ENCODE peak calls at places on chromosomes 7 and 10, in nine cellular contexts. D, B, A, G, Z, U, V, P and N are unnamed samples. For H3K4me1, the result is how much of the 10 kb centered on the place peaks cover.

GRCh38 chr10:14372616-14373015 is 41.9 kb upstream of the FRMD4A start:
- DNase-seq in D (no peak), B (no peak), A (no peak), G (no peak), Z (no peak), U (no peak), V (no peak), P (no peak), N (no peak)

GRCh38 chr7:27314111-27314510 is 71.5 kb downstream of the EVX1 start:
- DNase-seq in D (no peak), B (no peak), A (no peak), G (no peak), Z (no peak), U (no peak), V (no peak), P (no peak), N (no peak)

GRCh38 chr10:52742723-52743122 is 29.9 kb downstream of the MBL2 start:
- DNase-seq in D (no peak), B (no peak), A (no peak), G (no peak), Z (no peak), U (no peak), V (no peak), P (no peak), N (no peak)

GRCh38 chr10:116306847-116307246 is 17.4 kb upstream of the CCDC172 start:
- DNase-seq in D (no peak), B (no peak), A (no peak), G (no peak), Z (no peak), U (no peak), V (no peak), P (no peak), N (no peak)

GRCh38 chr10:110514848-110515247 is 17.1 kb downstream of the DUSP5 start:
- DNase-seq in D (no peak), B (peak), A (no peak), G (no peak), Z (no peak), U (no peak), V (no peak), P (no peak), N (no peak)

GRCh38 chr7:7426686-7427085 is 109.0 kb downstream of the COL28A1 start:
- DNase-seq in D (no peak), B (no peak), A (no peak), G (no peak), Z (no peak), U (no peak), V (no peak), P (no peak), N (no peak)

GRCh38 chr7:100600222-100601038 is 1.7 kb upstream of the PCOLCE start:
- DNase-seq in D (no peak), B (no peak), A (no peak), G (no peak), Z (no peak), U (no peak), V (no peak), P (no peak), N (no peak)

GRCh38 chr7:100585511-100586265 is at the start of gene LRCH4:
- DNase-seq in D (no peak), B (peak), A (no peak), G (peak), Z (no peak), U (no peak), V (no peak), P (no peak), N (no peak)

GRCh38 chr10:103842605-103843004 is 12.8 kb downstream of the SH3PXD2A start:
- DNase-seq in D (no peak), B (no peak), A (no peak), G (no peak), Z (no peak), U (no peak), V (no peak), P (no peak), N (no peak)

GRCh38 chr7:7795203-7795602 is 76.8 kb upstream of the RPA3 start:
- DNase-seq in D (no peak), B (no peak), A (no peak), G (no peak), Z (peak), U (no peak), V (no peak), P (no peak), N (no peak)

GRCh38 chr7:80379034-80379433 is 132.8 kb downstream of the GNAT3 start:
- DNase-seq in D (no peak), B (peak), A (no peak), G (no peak), Z (peak), U (no peak), V (no peak), P (no peak), N (no peak)

GRCh38 chr7:105246195-105247078 is 142.3 kb downstream of the SRPK2 start:
- DNase-seq in D (no peak), B (no peak), A (no peak), G (no peak), Z (no peak), U (no peak), V (no peak), P (no peak), N (no peak)

GRCh38 chr7:112067205-112067604 is 139.0 kb downstream of the DOCK4 start:
- DNase-seq in D (no peak), B (no peak), A (no peak), G (no peak), Z (no peak), U (no peak), V (no peak), P (no peak), N (no peak)

GRCh38 chr10:71625445-71626175 is 94.0 kb downstream of the C10orf105 start:
- DNase-seq in D (no peak), B (no peak), A (no peak), G (no peak), Z (no peak), U (no peak), V (no peak), P (no peak), N (no peak)

GRCh38 chr7:40604601-40605438 is 470.0 kb downstream of the SUGCT start:
- DNase-seq in D (peak), B (no peak), A (peak), G (no peak), Z (peak), U (peak), V (peak), P (no peak), N (peak)

GRCh38 chr10:73888514-73888913 is 14.2 kb upstream of the CAMK2G start:
- DNase-seq in D (no peak), B (peak), A (no peak), G (no peak), Z (peak), U (no peak), V (no peak), P (no peak), N (no peak)
- H3K4me1 ChIP-seq in D (under half), B (under half), A (under half), G (under half), Z (under half), U (under half), V (under half), P (under half), N (under half)

GRCh38 chr10:48656241-48656921 is 28.3 kb upstream of the WDFY4 start:
- DNase-seq in D (peak), B (peak), A (peak), G (peak), Z (peak), U (peak), V (peak), P (peak), N (peak)

GRCh38 chr10:48656928-48657327 is 27.7 kb upstream of the WDFY4 start:
- DNase-seq in D (no peak), B (no peak), A (no peak), G (no peak), Z (no peak), U (no peak), V (no peak), P (no peak), N (no peak)

GRCh38 chr10:48653944-48654698 is 30.6 kb upstream of the WDFY4 start:
- DNase-seq in D (no peak), B (no peak), A (no peak), G (no peak), Z (no peak), U (no peak), V (no peak), P (no peak), N (no peak)

GRCh38 chr10:48653347-48653746 is 31.3 kb upstream of the WDFY4 start:
- DNase-seq in D (no peak), B (no peak), A (no peak), G (no peak), Z (no peak), U (no peak), V (no peak), P (no peak), N (no peak)

GRCh38 chr10:48655426-48656240 is 29.0 kb upstream of the WDFY4 start:
- DNase-seq in D (peak), B (peak), A (peak), G (no peak), Z (peak), U (peak), V (no peak), P (no peak), N (peak)
- H3K4me1 ChIP-seq in D (under half), B (under half), A (under half), G (under half), Z (under half), U (under half), V (under half), P (under half), N (under half)

DNA sequence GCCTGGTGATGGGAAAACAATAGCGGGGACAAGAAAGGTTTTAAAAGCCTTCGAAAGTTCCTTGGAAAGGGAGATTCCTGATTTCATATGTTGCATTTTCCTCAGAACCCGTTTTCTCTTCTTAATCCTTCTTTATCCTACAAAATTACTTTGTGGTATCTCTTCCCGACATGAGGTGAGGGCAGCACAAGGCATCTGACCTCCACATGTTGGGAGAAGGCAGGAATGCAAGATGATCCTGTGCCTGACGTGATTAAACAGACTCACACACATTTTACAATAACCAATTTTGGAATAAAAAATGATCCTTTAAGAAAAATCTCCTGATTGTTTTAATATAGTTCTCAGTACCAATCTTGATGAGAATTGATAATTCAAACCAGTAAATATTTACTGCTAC is 153.3 kb upstream of the MKLN1 start:
- DNase-seq in D (no peak), B (no peak), A (no peak), G (no peak), Z (no peak), U (no peak), V (no peak), P (no peak), N (no peak)
- H3K4me1 ChIP-seq in D (under half), B (under half), A (under half), G (under half), Z (under half), U (under half), V (under half), P (under half), N (under half)

GRCh38 chr7:37514520-37514919 is 65.9 kb upstream of the ELMO1 start:
- DNase-seq in D (no peak), B (no peak), A (no peak), G (no peak), Z (no peak), U (no peak), V (no peak), P (no peak), N (no peak)

GRCh38 chr7:37524056-37524455 is 75.4 kb upstream of the ELMO1 start:
- DNase-seq in D (no peak), B (peak), A (no peak), G (no peak), Z (no peak), U (no peak), V (no peak), P (no peak), N (no peak)

GRCh38 chr7:37516610-37517108 is 68.0 kb upstream of the ELMO1 start:
- DNase-seq in D (no peak), B (no peak), A (no peak), G (no peak), Z (no peak), U (no peak), V (no peak), P (no peak), N (no peak)

GRCh38 chr7:37518266-37518665 is 69.6 kb upstream of the ELMO1 start:
- DNase-seq in D (no peak), B (no peak), A (no peak), G (no peak), Z (no peak), U (no peak), V (no peak), P (no peak), N (no peak)
- H3K4me1 ChIP-seq in D (under half), B (under half), A (under half), G (under half), Z (under half), U (under half), V (under half), P (under half), N (under half)